ENCODE peak calls at places on chromosomes 7 and 10, in four cellular contexts. One of them, this sample, is unnamed.

GRCh38 chr7:158381956-158382355 is 205.7 kb downstream of the PTPRN2 start:
- DNase-seq in activated CD4-positive, CD25-positive, alpha-beta regulatory T cell: no peak
- DNase-seq in Kasumi-1: no peak
- DNase-seq in dorsolateral prefrontal cortex: no peak
- DNase-seq in this sample: no peak

GRCh38 chr7:139523199-139523941 is at the start of gene CLEC2L:
- DNase-seq in activated CD4-positive, CD25-positive, alpha-beta regulatory T cell: no peak
- DNase-seq in Kasumi-1: no peak
- DNase-seq in dorsolateral prefrontal cortex: no peak
- DNase-seq in this sample: no peak

GRCh38 chr7:118214051-118214832 is 10.3 kb upstream of the ANKRD7 start:
- DNase-seq in activated CD4-positive, CD25-positive, alpha-beta regulatory T cell: peak
- DNase-seq in Kasumi-1: no peak
- DNase-seq in dorsolateral prefrontal cortex: peak
- DNase-seq in this sample: peak

GRCh38 chr10:184911-185310 is 49.7 kb downstream of the ZMYND11 start:
- DNase-seq in activated CD4-positive, CD25-positive, alpha-beta regulatory T cell: no peak
- DNase-seq in Kasumi-1: no peak
- DNase-seq in dorsolateral prefrontal cortex: no peak
- DNase-seq in this sample: no peak

GRCh38 chr10:112713411-112713810 is 236.6 kb upstream of the TCF7L2 start:
- DNase-seq in activated CD4-positive, CD25-positive, alpha-beta regulatory T cell: no peak
- DNase-seq in Kasumi-1: no peak
- DNase-seq in dorsolateral prefrontal cortex: no peak
- DNase-seq in this sample: no peak

GRCh38 chr7:2843711-2844152 is 376 bp downstream of the GNA12 start:
- DNase-seq in activated CD4-positive, CD25-positive, alpha-beta regulatory T cell: no peak
- DNase-seq in Kasumi-1: no peak
- DNase-seq in dorsolateral prefrontal cortex: no peak
- DNase-seq in this sample: peak

GRCh38 chr7:1707756-1708611 is 37.9 kb downstream of the ELFN1 start:
- DNase-seq in activated CD4-positive, CD25-positive, alpha-beta regulatory T cell: no peak
- DNase-seq in Kasumi-1: no peak
- DNase-seq in dorsolateral prefrontal cortex: peak
- DNase-seq in this sample: peak

GRCh38 chr7:16847381-16847860 is 34.4 kb downstream of the AGR3 start:
- DNase-seq in activated CD4-positive, CD25-positive, alpha-beta regulatory T cell: no peak
- DNase-seq in Kasumi-1: no peak
- DNase-seq in dorsolateral prefrontal cortex: no peak
- DNase-seq in this sample: peak

GRCh38 chr10:3902809-3903410 is 117.9 kb upstream of the KLF6 start:
- DNase-seq in activated CD4-positive, CD25-positive, alpha-beta regulatory T cell: no peak
- DNase-seq in Kasumi-1: no peak
- DNase-seq in dorsolateral prefrontal cortex: no peak
- DNase-seq in this sample: no peak

GRCh38 chr10:17758200-17758599 is 6.2 kb downstream of the TMEM236 start:
- DNase-seq in activated CD4-positive, CD25-positive, alpha-beta regulatory T cell: no peak
- DNase-seq in Kasumi-1: no peak
- DNase-seq in dorsolateral prefrontal cortex: no peak
- DNase-seq in this sample: no peak

GRCh38 chr10:515674-516073 is 173.8 kb downstream of the DIP2C start:
- DNase-seq in activated CD4-positive, CD25-positive, alpha-beta regulatory T cell: no peak
- DNase-seq in Kasumi-1: no peak
- DNase-seq in dorsolateral prefrontal cortex: no peak
- DNase-seq in this sample: no peak

GRCh38 chr10:21260060-21260792 is 265.3 kb downstream of the SKIDA1 start:
- DNase-seq in activated CD4-positive, CD25-positive, alpha-beta regulatory T cell: no peak
- DNase-seq in Kasumi-1: no peak
- DNase-seq in dorsolateral prefrontal cortex: no peak
- DNase-seq in this sample: no peak

GRCh38 chr10:87066178-87066577 is 28.5 kb downstream of the GLUD1 start:
- DNase-seq in activated CD4-positive, CD25-positive, alpha-beta regulatory T cell: no peak
- DNase-seq in Kasumi-1: no peak
- DNase-seq in dorsolateral prefrontal cortex: no peak
- DNase-seq in this sample: no peak